ENCODE peak calls at places on chromosomes 4 and X, in six cellular contexts. One of them, this sample, is unnamed.

GRCh38 chr4:165208322-165208652 is 926 bp downstream of the KLHL2 start:
- DNase-seq in hepatocyte: no peak
- DNase-seq in MM.1S: no peak
- DNase-seq in GM23338: no peak
- DNase-seq in HCT116: no peak
- DNase-seq in neural progenitor cell: no peak
- DNase-seq in this sample: no peak

GRCh38 chr4:7769936-7770674 is 169.6 kb downstream of the AFAP1 start:
- DNase-seq in HCT116: no peak
- DNase-seq in hepatocyte: peak; percentile 35
- DNase-seq in MM.1S: no peak
- DNase-seq in neural progenitor cell: peak; percentile 51
- DNase-seq in GM23338: peak; percentile 61
- DNase-seq in this sample: peak; percentile 43

GRCh38 chr4:88219099-88219498 is 60.7 kb upstream of the ABCG2 start:
- DNase-seq in neural progenitor cell: peak; percentile 53
- DNase-seq in hepatocyte: peak; percentile 70
- DNase-seq in GM23338: peak; percentile 76
- DNase-seq in MM.1S: peak; percentile 61
- DNase-seq in HCT116: peak; percentile 28
- DNase-seq in this sample: peak; percentile 76

GRCh38 chrX:112521658-112522057 is 158.1 kb downstream of the LHFPL1 start:
- DNase-seq in HCT116: no peak
- DNase-seq in hepatocyte: no peak
- DNase-seq in neural progenitor cell: no peak
- DNase-seq in GM23338: no peak
- DNase-seq in MM.1S: no peak
- DNase-seq in this sample: peak; percentile 2

GRCh38 chr4:166941629-166942028 is 292.7 kb downstream of the SPOCK3 start:
- DNase-seq in neural progenitor cell: no peak
- DNase-seq in HCT116: peak; percentile 1
- DNase-seq in MM.1S: no peak
- DNase-seq in hepatocyte: no peak
- DNase-seq in GM23338: no peak
- DNase-seq in this sample: no peak

GRCh38 chr4:152460488-152460887 is 75.4 kb downstream of the FBXW7 start:
- DNase-seq in HCT116: no peak
- DNase-seq in hepatocyte: peak; percentile 19
- DNase-seq in neural progenitor cell: no peak
- DNase-seq in GM23338: no peak
- DNase-seq in MM.1S: peak; percentile 64
- DNase-seq in this sample: peak; percentile 82

GRCh38 chr4:77959566-77960338 is 97.1 kb downstream of the MRPL1 start:
- DNase-seq in neural progenitor cell: peak; percentile 80
- DNase-seq in hepatocyte: peak; percentile 70
- DNase-seq in MM.1S: peak; percentile 48
- DNase-seq in HCT116: peak; percentile 51
- DNase-seq in GM23338: peak; percentile 82
- DNase-seq in this sample: peak; percentile 73

GRCh38 chr4:96260071-96260682 is 420.3 kb downstream of the PDHA2 start:
- DNase-seq in neural progenitor cell: peak; percentile 37
- DNase-seq in MM.1S: no peak
- DNase-seq in hepatocyte: peak; percentile 36
- DNase-seq in HCT116: no peak
- DNase-seq in GM23338: peak; percentile 40
- DNase-seq in this sample: no peak

GRCh38 chrX:43676960-43677582 is 21.0 kb downstream of the MAOA start:
- DNase-seq in neural progenitor cell: peak; percentile 66
- DNase-seq in GM23338: peak; percentile 49
- DNase-seq in MM.1S: no peak
- DNase-seq in hepatocyte: peak; percentile 58
- DNase-seq in HCT116: no peak
- DNase-seq in this sample: no peak

GRCh38 chrX:11438380-11438723 is 145.1 kb downstream of the AMELX start:
- DNase-seq in GM23338: no peak
- DNase-seq in HCT116: no peak
- DNase-seq in neural progenitor cell: no peak
- DNase-seq in hepatocyte: no peak
- DNase-seq in MM.1S: no peak
- DNase-seq in this sample: no peak

GRCh38 chr4:70577220-70577927 is 14.7 kb upstream of the AMBN start:
- DNase-seq in neural progenitor cell: no peak
- DNase-seq in GM23338: no peak
- DNase-seq in hepatocyte: peak; percentile 11
- DNase-seq in MM.1S: no peak
- DNase-seq in HCT116: no peak
- DNase-seq in this sample: no peak

GRCh38 chr4:179097741-179098140 is 1655.5 kb upstream of the AGA start:
- DNase-seq in MM.1S: peak; percentile 16
- DNase-seq in GM23338: peak; percentile 76
- DNase-seq in neural progenitor cell: peak; percentile 74
- DNase-seq in HCT116: no peak
- DNase-seq in hepatocyte: peak; percentile 54
- DNase-seq in this sample: peak; percentile 0

GRCh38 chr4:93394488-93395185 is 433.9 kb upstream of the ATOH1 start:
- DNase-seq in hepatocyte: no peak
- DNase-seq in HCT116: no peak
- DNase-seq in neural progenitor cell: no peak
- DNase-seq in MM.1S: no peak
- DNase-seq in GM23338: no peak
- DNase-seq in this sample: peak; percentile 40

GRCh38 chr4:140675599-140676231 is 80.5 kb downstream of the TBC1D9 start:
- DNase-seq in hepatocyte: no peak
- DNase-seq in neural progenitor cell: no peak
- DNase-seq in GM23338: no peak
- DNase-seq in HCT116: no peak
- DNase-seq in MM.1S: no peak
- DNase-seq in this sample: peak; percentile 7

DNA sequence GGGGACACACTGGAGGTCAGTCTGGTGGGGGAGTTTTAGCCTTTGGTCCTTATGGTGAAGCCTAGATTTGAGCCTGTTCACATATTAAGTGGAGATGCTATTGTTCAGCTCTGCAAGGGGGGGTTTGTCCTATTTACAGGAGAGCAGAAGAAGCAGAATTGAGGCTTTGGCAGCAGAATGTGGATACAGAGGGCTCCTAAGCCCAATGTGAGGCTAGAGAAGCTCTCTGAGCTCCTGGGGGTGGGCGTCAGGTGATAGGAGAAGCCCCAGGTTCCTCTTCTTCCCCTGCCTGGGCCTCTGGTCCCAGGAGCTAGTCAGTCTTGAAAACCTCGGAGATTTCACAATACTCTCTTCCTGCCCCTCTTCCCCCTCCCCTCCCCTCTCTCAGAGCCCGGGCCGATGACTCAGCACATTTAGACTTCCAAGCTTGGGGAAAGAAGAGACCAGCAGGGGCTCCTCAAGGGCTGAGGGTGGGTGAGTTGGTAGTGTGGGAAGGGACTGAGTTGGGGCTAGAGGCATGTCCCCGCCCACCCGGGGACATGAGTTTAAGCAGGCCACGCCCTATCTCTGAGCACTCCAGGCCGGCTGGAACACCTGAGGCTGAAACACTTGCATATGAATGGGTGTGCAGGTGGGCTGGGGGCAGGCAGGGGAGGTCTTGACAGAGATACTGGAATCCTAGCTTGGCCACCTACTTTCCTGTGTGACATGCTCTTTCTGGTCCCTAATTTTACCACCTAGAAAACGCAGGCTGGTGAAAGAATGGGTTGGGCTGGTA is 3.4 kb downstream of the TFE3 start:
- DNase-seq in MM.1S: peak; percentile 60
- DNase-seq in hepatocyte: peak; percentile 93
- DNase-seq in GM23338: peak; percentile 95
- DNase-seq in neural progenitor cell: peak; percentile 92
- DNase-seq in HCT116: peak; percentile 75
- DNase-seq in this sample: peak; percentile 93
- TF ChIP-seq EZH2phosphoT487 in MM.1S: no peak
- TF ChIP-seq EZH2phosphoT487 in hepatocyte: no peak
- TF ChIP-seq EZH2phosphoT487 in GM23338: no peak
- TF ChIP-seq EZH2phosphoT487 in neural progenitor cell: no peak
- TF ChIP-seq EZH2phosphoT487 in HCT116: no peak
- TF ChIP-seq EZH2phosphoT487 in this sample: no peak

GRCh38 chrX:136665258-136665900 is 17.4 kb downstream of the CD40LG start:
- DNase-seq in HCT116: no peak
- DNase-seq in GM23338: no peak
- DNase-seq in hepatocyte: no peak
- DNase-seq in MM.1S: peak; percentile 69
- DNase-seq in neural progenitor cell: no peak
- DNase-seq in this sample: no peak
- H2AFZ ChIP-seq in HCT116: no peak overlapping the region
- H2AFZ ChIP-seq in GM23338: no peak overlapping the region
- H2AFZ ChIP-seq in hepatocyte: no peak overlapping the region
- H2AFZ ChIP-seq in MM.1S: peak overlapping the region; percentile 17
- H2AFZ ChIP-seq in neural progenitor cell: no peak overlapping the region
- H2AFZ ChIP-seq in this sample: no peak overlapping the region

GRCh38 chr4:4856071-4857000 is 3.1 kb upstream of the MSX1 start:
- DNase-seq in HCT116: no peak
- DNase-seq in neural progenitor cell: peak; percentile 75
- DNase-seq in GM23338: peak; percentile 69
- DNase-seq in MM.1S: no peak
- DNase-seq in hepatocyte: peak; percentile 54
- DNase-seq in this sample: peak; percentile 55
- TF ChIP-seq EZH2 in HCT116: no peak
- TF ChIP-seq EZH2 in neural progenitor cell: peak; percentile 97
- TF ChIP-seq EZH2 in GM23338: peak; percentile 99
- TF ChIP-seq EZH2 in MM.1S: no peak
- TF ChIP-seq EZH2 in hepatocyte: peak; percentile 83
- TF ChIP-seq EZH2 in this sample: no peak

DNA sequence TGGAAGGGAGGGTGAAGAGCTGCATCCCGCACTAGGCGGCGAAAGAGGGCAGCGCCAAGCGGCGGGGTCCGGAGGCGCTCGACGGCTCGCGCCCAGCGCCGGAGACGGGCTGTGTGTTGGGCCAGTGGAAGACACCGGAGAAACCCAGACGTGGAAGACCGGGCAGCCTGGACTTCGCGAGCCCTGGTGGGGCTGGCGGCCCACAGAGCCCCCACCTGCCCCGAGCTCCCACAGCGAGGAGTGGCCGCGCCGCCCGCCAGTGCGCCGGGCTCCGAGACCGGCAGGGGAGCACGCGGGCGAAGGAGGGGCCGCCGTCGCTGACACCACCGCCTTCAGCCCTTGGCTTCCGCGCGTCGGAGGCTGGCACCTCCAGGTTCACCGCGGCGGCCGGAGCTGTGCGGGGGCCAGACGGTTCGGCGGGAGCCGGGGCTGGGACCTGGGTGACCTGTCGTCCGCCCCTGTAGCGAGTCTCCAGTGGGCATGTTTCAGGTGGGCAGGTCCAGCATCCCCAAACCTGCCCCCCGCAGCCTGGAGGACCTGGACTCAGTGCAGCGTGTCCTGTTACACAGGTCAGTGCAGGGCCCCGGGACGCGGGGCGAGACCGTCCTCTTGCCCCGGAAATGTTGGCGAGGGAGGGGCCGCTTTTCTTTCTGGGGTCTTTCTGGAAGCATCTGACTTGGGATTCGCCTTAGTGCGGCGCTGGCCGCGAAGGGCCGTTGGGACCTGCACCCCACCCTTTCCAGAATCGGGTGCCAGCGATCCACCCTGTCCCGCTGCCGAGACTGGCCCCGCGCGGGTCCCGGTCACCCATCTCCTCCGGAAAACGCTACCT is 9.6 kb upstream of the INTU start:
- DNase-seq in GM23338: peak; percentile 92
- DNase-seq in neural progenitor cell: peak; percentile 87
- DNase-seq in MM.1S: no peak
- DNase-seq in HCT116: no peak
- DNase-seq in hepatocyte: peak; percentile 73
- DNase-seq in this sample: peak; percentile 60
- TF ChIP-seq EZH2phosphoT487 in GM23338: no peak
- TF ChIP-seq EZH2phosphoT487 in neural progenitor cell: no peak
- TF ChIP-seq EZH2phosphoT487 in MM.1S: no peak
- TF ChIP-seq EZH2phosphoT487 in HCT116: no peak
- TF ChIP-seq EZH2phosphoT487 in hepatocyte: no peak
- TF ChIP-seq EZH2phosphoT487 in this sample: no peak

DNA sequence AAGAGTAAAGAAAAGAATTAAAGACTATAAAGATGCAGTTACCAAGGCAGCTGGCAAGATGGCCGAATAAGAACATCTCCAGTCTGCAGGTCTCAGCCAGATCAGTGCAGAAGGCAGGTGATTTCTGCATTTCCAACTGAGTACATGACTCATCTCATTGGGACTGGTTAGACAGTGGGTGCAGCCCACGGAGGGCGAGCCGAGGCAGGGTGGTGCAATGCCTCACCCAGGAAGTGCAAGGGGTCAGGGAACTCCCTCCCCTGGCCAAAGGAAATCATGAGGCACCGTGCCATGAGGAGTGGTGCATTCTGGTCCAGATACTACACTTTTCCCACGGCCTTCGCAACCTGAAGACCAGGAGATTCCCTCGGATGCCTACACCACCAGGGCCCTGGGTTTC is 20.5 kb downstream of the SPIN4 start:
- DNase-seq in MM.1S: no peak
- DNase-seq in hepatocyte: no peak
- DNase-seq in GM23338: no peak
- DNase-seq in HCT116: no peak
- DNase-seq in neural progenitor cell: no peak
- DNase-seq in this sample: no peak
- H2AFZ ChIP-seq in MM.1S: no peak overlapping the region
- H2AFZ ChIP-seq in hepatocyte: no peak overlapping the region
- H2AFZ ChIP-seq in GM23338: no peak overlapping the region
- H2AFZ ChIP-seq in HCT116: no peak overlapping the region
- H2AFZ ChIP-seq in neural progenitor cell: no peak overlapping the region
- H2AFZ ChIP-seq in this sample: no peak overlapping the region

DNA sequence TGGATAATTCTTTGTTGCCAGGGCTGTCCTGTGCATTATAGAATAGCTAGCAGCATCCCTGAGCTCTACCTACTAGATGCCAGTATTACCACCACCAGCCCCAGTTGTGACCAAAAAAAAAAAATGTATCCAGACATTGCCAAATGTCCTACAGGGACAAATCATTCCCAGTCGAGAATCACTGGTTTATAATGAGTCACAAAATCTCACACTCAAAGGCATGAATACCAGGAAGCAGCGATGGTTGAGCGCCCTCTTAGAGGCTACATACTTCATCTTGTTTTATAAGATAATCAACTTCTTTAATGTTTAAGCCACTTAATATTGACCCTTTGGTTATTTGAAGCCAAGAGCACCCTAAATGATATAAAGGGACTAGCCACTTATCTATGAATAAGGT is 297.3 kb downstream of the DHX15 start:
- DNase-seq in neural progenitor cell: no peak
- DNase-seq in hepatocyte: no peak
- DNase-seq in HCT116: no peak
- DNase-seq in GM23338: no peak
- DNase-seq in MM.1S: no peak
- DNase-seq in this sample: no peak
- TF ChIP-seq EZH2 in neural progenitor cell: no peak
- TF ChIP-seq EZH2 in hepatocyte: no peak
- TF ChIP-seq EZH2 in HCT116: no peak
- TF ChIP-seq EZH2 in GM23338: no peak
- TF ChIP-seq EZH2 in MM.1S: no peak
- TF ChIP-seq EZH2 in this sample: no peak

This sample was measured in GM23248.